ENCODE peak calls at places on chromosomes 11 and 22, in nine cellular contexts. T, F, X, O, W, I, P, V and J are unnamed samples.

GRCh38 chr22:36399473-36399780 is 11.7 kb upstream of the MYH9 start:
- DNase-seq in T (no peak), W (no peak), P (no peak), I (no peak), X (no peak), O (no peak), V (no peak), F (peak; percentile 36), J (no peak)

GRCh38 chr22:46748948-46749681 is 11.1 kb upstream of the CERK start:
- DNase-seq in O (peak; percentile 78), X (peak; percentile 59), I (no peak), T (no peak), W (no peak), V (peak; percentile 28), F (peak; percentile 91), P (no peak), J (no peak)

GRCh38 chr22:38062782-38063181 is 5.6 kb downstream of the PICK1 start:
- DNase-seq in I (no peak), F (no peak), V (no peak), O (no peak), W (no peak), T (no peak), X (no peak), P (no peak), J (no peak)

GRCh38 chr11:96238563-96239166 is 104.3 kb downstream of the MAML2 start:
- DNase-seq in X (no peak), I (no peak), O (peak; percentile 67), W (no peak), T (no peak), P (no peak), V (no peak), F (no peak), J (no peak)

GRCh38 chr11:2885017-2885675 is 429 bp downstream of the CDKN1C start:
- DNase-seq in I (no peak), V (peak; percentile 69), T (no peak), W (no peak), X (no peak), O (peak; percentile 64), F (peak; percentile 42), P (peak; percentile 57), J (peak; percentile 73)

GRCh38 chr11:35618497-35619029 is 303 bp downstream of the FJX1 start:
- DNase-seq in X (no peak), O (peak; percentile 55), T (no peak), W (peak; percentile 47), I (no peak), F (no peak), P (no peak), V (peak; percentile 21), J (peak; percentile 74)

GRCh38 chr22:50012201-50013181 is at the start of gene IL17REL:
- DNase-seq in V (no peak), P (no peak), W (peak; percentile 25), T (no peak), X (no peak), I (no peak), F (no peak), O (peak; percentile 34), J (no peak)

GRCh38 chr11:111408789-111409727 is 30.0 kb upstream of the POU2AF1 start:
- DNase-seq in W (no peak), P (no peak), F (no peak), T (no peak), V (no peak), O (peak; percentile 23), I (no peak), X (no peak), J (no peak)

GRCh38 chr22:26354707-26355106 is 74.4 kb upstream of the ASPHD2 start:
- DNase-seq in V (no peak), F (no peak), P (no peak), W (no peak), O (no peak), X (no peak), I (no peak), T (no peak), J (no peak)